ENCODE peak calls at places on chromosomes 4 and X, in four cellular contexts. X is left ventricle myocardium superior; O is activated CD4-positive, CD25-positive, alpha-beta regulatory T cell; R is head of caudate nucleus. U is an unnamed sample.

GRCh38 chrX:48890296-48890925 is 7.2 kb downstream of the TIMM17B start:
- DNase-seq in X (no peak), O (no peak), R (peak), U (peak)

GRCh38 chrX:132406106-132406505 is 82.7 kb downstream of the MBNL3 start:
- DNase-seq in X (no peak), O (no peak), R (no peak), U (no peak)

GRCh38 chrX:82384401-82384800 is 1123.7 kb upstream of the POU3F4 start:
- DNase-seq in X (no peak), O (no peak), R (no peak), U (no peak)

GRCh38 chr4:2364654-2365053 is 53.8 kb downstream of the ZFYVE28 start:
- DNase-seq in X (peak), O (peak), R (peak), U (peak)

GRCh38 chr4:139896242-139896752 is 230.7 kb downstream of the MGST2 start:
- DNase-seq in X (no peak), O (no peak), R (no peak), U (no peak)

GRCh38 chr4:2688281-2688680 is 67.9 kb downstream of the TNIP2 start:
- DNase-seq in X (no peak), O (no peak), R (no peak), U (no peak)

GRCh38 chr4:17385403-17385802 is 126.5 kb downstream of the QDPR start:
- DNase-seq in X (no peak), O (no peak), R (peak), U (peak)

GRCh38 chrX:150680974-150681373 is 12.2 kb upstream of the MTMR1 start:
- DNase-seq in X (no peak), O (no peak), R (peak), U (no peak)

GRCh38 chrX:49111846-49112245 is 11.7 kb downstream of the GPKOW start:
- DNase-seq in X (no peak), O (no peak), R (peak), U (no peak)

GRCh38 chr4:176539785-176540175 is 220.0 kb downstream of the SPCS3 start:
- DNase-seq in X (no peak), O (no peak), R (no peak), U (no peak)

GRCh38 chr4:7372673-7373072 is 62.1 kb downstream of the PSAPL1 start:
- DNase-seq in X (no peak), O (no peak), R (no peak), U (no peak)

GRCh38 chr4:173252024-173252935 is 81.9 kb downstream of the HMGB2 start:
- DNase-seq in X (peak), O (no peak), R (peak), U (peak)

U was measured in stimulated activated naive CD8-positive, alpha-beta T cell treated with anti-CD3 and anti-CD28 coated beads, Interleukin-15, Interleukin-2, amounts not matched to agents 100 U/mL and 50 U/mL, for 24 hours.